ENCODE peak calls at places on chromosomes 11 and 22, in six cellular contexts. N is colonic mucosa, D is BE2C, F is left ventricle myocardium inferior, M is breast epithelium, I is PC-3. P is an unnamed sample.
A peak's percentile ranks its signal among the peaks of the same experiment; 100 is the strongest.

GRCh38 chr11:114607753-114608459 is 12.3 kb upstream of the NXPE4 start:
- DNase-seq in F (no peak), N (peak; percentile 12), M (no peak), I (peak; percentile 36), D (no peak), P (no peak)

GRCh38 chr11:35380603-35381002 is 38.8 kb downstream of the SLC1A2 start:
- DNase-seq in N (no peak), D (no peak), M (no peak), I (no peak), F (no peak), P (no peak)

GRCh38 chr11:28401446-28401845 is 293.3 kb downstream of the METTL15 start:
- DNase-seq in F (no peak), N (no peak), D (no peak), I (no peak), M (no peak), P (no peak)

GRCh38 chr22:40416636-40417035 is 46.2 kb downstream of the SGSM3 start:
- DNase-seq in I (no peak), D (no peak), F (no peak), M (no peak), N (no peak), P (no peak)

GRCh38 chr22:46374663-46375474 is 39.4 kb downstream of the TRMU start:
- DNase-seq in I (no peak), N (peak; percentile 93), F (no peak), M (peak; percentile 84), D (no peak), P (peak; percentile 97)

GRCh38 chr11:74371269-74372039 is 26.8 kb downstream of the PGM2L1 start:
- DNase-seq in M (no peak), D (no peak), F (no peak), N (no peak), I (peak; percentile 94), P (no peak)

GRCh38 chr22:19821523-19822300 is 33.0 kb downstream of the GNB1L start:
- DNase-seq in D (no peak), N (no peak), M (no peak), F (no peak), I (no peak), P (no peak)

GRCh38 chr22:36736701-36737320 is 33.3 kb upstream of the CACNG2 start:
- DNase-seq in M (peak; percentile 28), F (no peak), N (no peak), D (no peak), I (no peak), P (no peak)

GRCh38 chr11:33945481-33946268 is 53.8 kb upstream of the LMO2 start:
- DNase-seq in M (no peak), N (no peak), D (no peak), F (no peak), I (no peak), P (no peak)

GRCh38 chr11:13074714-13075464 is 65.8 kb downstream of the RASSF10 start:
- DNase-seq in D (no peak), F (no peak), N (no peak), I (no peak), M (no peak), P (no peak)

GRCh38 chr11:13068211-13068610 is 59.1 kb downstream of the RASSF10 start:
- DNase-seq in N (no peak), I (no peak), F (no peak), D (no peak), M (no peak), P (peak; percentile 41)

GRCh38 chr11:13076961-13077360 is 67.8 kb downstream of the RASSF10 start:
- DNase-seq in M (no peak), N (no peak), F (no peak), D (no peak), I (peak; percentile 60), P (no peak)

DNA sequence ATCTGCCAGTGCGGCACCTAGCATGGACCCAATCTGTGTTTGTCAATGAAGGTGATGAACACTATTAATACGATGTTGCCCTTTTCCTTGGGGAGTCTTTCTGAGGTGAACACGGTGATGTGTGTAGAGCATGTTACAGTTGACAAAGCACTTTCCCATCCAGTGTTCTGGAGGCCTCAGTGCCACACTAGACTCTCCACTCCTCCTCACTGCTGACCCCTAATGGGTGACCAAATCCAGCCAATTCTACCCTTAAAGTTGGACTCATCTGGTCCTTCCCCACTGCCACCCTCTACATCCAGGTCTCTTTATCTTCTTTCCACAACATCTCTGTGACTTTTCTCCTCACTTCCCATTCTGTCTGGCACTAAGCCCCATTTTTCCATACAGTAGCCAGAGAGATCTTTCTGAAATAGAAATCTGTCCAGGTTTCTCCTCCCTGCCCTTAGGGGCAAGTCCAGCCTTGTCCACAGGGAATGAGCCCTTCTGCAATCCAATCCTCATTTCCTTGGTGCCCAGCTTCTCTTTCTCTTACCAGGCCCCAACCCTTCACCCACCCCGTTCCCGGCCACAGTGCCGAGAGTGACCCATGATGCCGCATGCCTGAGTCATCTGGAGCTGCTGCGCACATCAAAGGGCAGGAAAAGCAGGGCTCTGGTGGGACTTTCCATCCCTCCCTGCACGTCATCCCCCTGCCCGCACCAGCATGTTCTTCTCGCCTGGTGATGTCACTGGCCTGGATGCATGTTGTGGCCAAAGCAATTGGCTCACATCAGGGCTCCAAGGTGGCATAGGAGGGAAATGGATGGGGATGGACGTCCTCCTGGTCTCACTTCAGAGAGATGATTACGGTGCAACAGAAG is 64.2 kb downstream of the RASSF10 start:
- DNase-seq in F (no peak), D (no peak), M (no peak), I (peak; percentile 22), N (no peak), P (no peak)
- TF ChIP-seq CTCF in F (no peak), D (no peak), M (no peak), I (no peak), N (no peak), P (no peak)

DNA sequence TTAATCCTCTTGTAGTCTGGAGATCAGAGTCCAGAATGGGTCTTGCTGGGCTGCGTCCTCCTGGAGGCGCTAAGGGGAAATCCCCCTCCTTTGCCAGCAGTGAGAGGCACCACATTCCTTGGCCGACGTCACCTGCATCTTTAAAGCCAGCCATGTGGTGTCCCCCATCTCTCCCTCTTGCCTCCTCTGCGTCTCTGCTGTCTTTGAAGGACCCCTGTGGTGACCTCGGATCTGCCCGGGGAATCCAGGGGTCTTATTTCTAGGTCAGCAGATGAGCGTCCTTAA is 27.2 kb upstream of the PARVB start:
- DNase-seq in N (no peak), I (no peak), D (no peak), M (no peak), F (no peak), P (no peak)
- H3K4me3 ChIP-seq in N (no peak overlapping the region), I (no peak overlapping the region), D (no peak overlapping the region), M (no peak overlapping the region), F (no peak overlapping the region), P (no peak overlapping the region)

GRCh38 chr11:78432058-78432515 is 14.5 kb upstream of the GAB2 start:
- DNase-seq in N (no peak), D (peak; percentile 53), M (no peak), F (no peak), I (peak; percentile 37), P (no peak)
- TF ChIP-seq CTCF in N (peak; percentile 45), D (peak; percentile 66), M (no peak), F (peak; percentile 59), I (peak; percentile 67), P (peak; percentile 37)

GRCh38 chr11:46114961-46115360 is 6.3 kb downstream of the PHF21A start:
- DNase-seq in D (no peak), I (no peak), M (no peak), F (no peak), N (no peak), P (no peak)

GRCh38 chr11:46119053-46119351 is 2.3 kb downstream of the PHF21A start:
- DNase-seq in I (no peak), D (no peak), N (no peak), F (no peak), M (no peak), P (no peak)

GRCh38 chr11:46117842-46118241 is 3.4 kb downstream of the PHF21A start:
- DNase-seq in M (no peak), N (no peak), F (no peak), D (no peak), I (no peak), P (no peak)

GRCh38 chr11:46114378-46114777 is 6.9 kb downstream of the PHF21A start:
- DNase-seq in F (no peak), M (no peak), I (no peak), D (no peak), N (no peak), P (no peak)

GRCh38 chr11:46116007-46116711 is 5.1 kb downstream of the PHF21A start:
- DNase-seq in D (no peak), M (no peak), I (no peak), N (no peak), F (no peak), P (no peak)
- H3K4me3 ChIP-seq in D (no peak overlapping the region), M (no peak overlapping the region), I (no peak overlapping the region), N (no peak overlapping the region), F (no peak overlapping the region), P (no peak overlapping the region)

DNA sequence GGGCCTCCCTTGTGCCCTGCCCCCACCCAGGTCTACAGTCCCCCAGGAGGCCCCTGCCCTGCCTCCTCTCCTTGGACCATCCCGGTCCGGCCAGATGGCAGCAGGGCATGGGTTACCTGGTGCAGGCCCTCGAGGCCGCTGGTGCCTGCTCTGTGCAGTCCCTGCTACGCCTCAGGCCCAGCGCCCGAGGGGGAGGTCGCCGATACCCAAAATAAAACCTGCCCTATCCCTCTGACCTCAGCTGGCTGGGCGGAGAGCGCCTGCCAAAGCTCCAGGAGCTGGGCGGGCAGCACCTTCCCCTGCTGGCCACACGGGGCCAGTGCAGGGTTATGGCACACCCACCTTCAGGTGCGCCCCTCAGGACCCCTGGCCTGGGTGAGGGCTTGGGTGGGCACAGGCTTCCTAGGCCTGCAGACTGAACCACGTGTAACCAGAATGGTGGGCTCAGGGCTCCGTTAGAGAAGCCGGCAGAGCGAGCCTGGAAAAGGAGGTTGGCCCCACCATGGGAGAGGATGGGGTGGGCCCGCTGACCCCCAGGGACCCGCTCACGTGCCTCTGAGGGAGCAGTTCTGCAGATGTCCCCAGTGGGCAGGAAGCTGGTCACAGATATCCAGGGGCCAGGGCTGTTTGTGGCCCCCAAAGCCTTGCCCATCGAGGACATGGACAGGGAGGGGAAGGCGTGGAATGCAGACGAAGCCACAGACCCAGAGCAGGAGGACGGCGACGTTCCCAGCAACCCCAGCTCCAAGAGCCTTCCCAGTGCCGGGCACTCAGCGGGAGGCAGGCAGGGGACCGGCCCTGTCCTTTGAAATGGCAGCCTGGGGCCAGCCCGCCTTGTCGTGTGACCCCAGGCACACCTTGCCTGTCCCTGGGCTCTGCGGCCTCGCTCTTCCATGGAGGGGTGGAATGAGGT is 1.7 kb upstream of the TNNT3 start:
- DNase-seq in F (no peak), I (no peak), D (no peak), M (no peak), N (no peak), P (no peak)
- TF ChIP-seq CTCF in F (peak; percentile 81), I (peak; percentile 55), D (peak; percentile 21), M (peak; percentile 23), N (peak; percentile 33), P (peak; percentile 23)

P was measured in LNCaP clone FGC.